ENCODE peak calls at places on chromosomes 16 and 17, in five cellular contexts. P is uterus, J is transverse colon, K is esophagus squamous epithelium, V is ascending aorta. T is an unnamed sample. For H3K27me3, the result is how much of the 10 kb centered on the place peaks cover.

GRCh38 chr16:3458852-3459361 is 15.4 kb downstream of the NAA60 start:
- DNase-seq in P (no peak), J (peak), K (no peak), V (peak), T (no peak)

GRCh38 chr16:68800257-68800875 is 43.0 kb upstream of the TANGO6 start:
- DNase-seq in P (peak), J (peak), K (no peak), V (no peak), T (peak)

GRCh38 chr17:19672009-19672837 is 23.7 kb downstream of the ALDH3A2 start:
- DNase-seq in P (no peak), J (peak), K (no peak), V (peak), T (no peak)

GRCh38 chr17:4449736-4450135 is 16.0 kb downstream of the SPNS3 start:
- DNase-seq in P (no peak), J (peak), K (no peak), V (no peak), T (no peak)

GRCh38 chr17:63035271-63035670 is 69.2 kb downstream of the TANC2 start:
- DNase-seq in P (no peak), J (no peak), K (no peak), V (no peak), T (peak)

GRCh38 chr17:36008998-36009665 is 7.8 kb upstream of the CCL15 start:
- DNase-seq in P (no peak), J (no peak), K (no peak), V (no peak), T (peak)

GRCh38 chr16:66576306-66576705 is 3.0 kb upstream of the CMTM2 start:
- DNase-seq in P (no peak), J (no peak), K (no peak), V (no peak), T (no peak)

GRCh38 chr17:80605326-80606066 is 60.9 kb downstream of the RPTOR start:
- DNase-seq in P (no peak), J (no peak), K (no peak), V (no peak), T (peak)

GRCh38 chr16:71894229-71894920 is 956 bp upstream of the IST1 start:
- DNase-seq in P (peak), J (peak), K (no peak), V (peak), T (peak)

GRCh38 chr17:59513934-59514841 is 51.2 kb upstream of the DHX40 start:
- DNase-seq in P (peak), J (peak), K (no peak), V (peak), T (peak)

GRCh38 chr17:68288804-68289203 is 2.1 kb downstream of the SLC16A6 start:
- DNase-seq in P (no peak), J (peak), K (no peak), V (peak), T (no peak)

GRCh38 chr17:74452027-74452840 is 14.2 kb upstream of the CD300A start:
- DNase-seq in P (no peak), J (no peak), K (no peak), V (no peak), T (no peak)

GRCh38 chr16:87692176-87692575 is 73.6 kb downstream of the KLHDC4 start:
- DNase-seq in P (no peak), J (no peak), K (no peak), V (no peak), T (no peak)

GRCh38 chr16:15494231-15494630 is 59.8 kb downstream of the BMERB1 start:
- DNase-seq in P (peak), J (no peak), K (no peak), V (peak), T (peak)

GRCh38 chr16:87930456-87930855 is 5.9 kb downstream of the CA5A start:
- DNase-seq in P (no peak), J (no peak), K (no peak), V (no peak), T (no peak)

GRCh38 chr16:27434141-27435051 is 32.4 kb downstream of the IL21R start:
- DNase-seq in P (no peak), J (no peak), K (no peak), V (peak), T (no peak)

GRCh38 chr17:63675607-63676539 is 24.1 kb downstream of the LIMD2 start:
- DNase-seq in P (peak), J (peak), K (no peak), V (peak), T (peak)

GRCh38 chr16:87233928-87234327 is 83.3 kb downstream of the C16orf95 start:
- DNase-seq in P (no peak), J (no peak), K (no peak), V (no peak), T (peak)

GRCh38 chr16:50335198-50335958 is 33.4 kb downstream of the BRD7 start:
- DNase-seq in P (no peak), J (no peak), K (no peak), V (no peak), T (peak)

GRCh38 chr17:21079196-21079595 is 36.4 kb upstream of the USP22 start:
- DNase-seq in P (no peak), J (no peak), K (no peak), V (no peak), T (no peak)

GRCh38 chr16:56972403-56972802 is 10.7 kb downstream of the CETP start:
- DNase-seq in P (no peak), J (no peak), K (no peak), V (no peak), T (no peak)

GRCh38 chr16:84294196-84295142 is at the start of gene WFDC1:
- DNase-seq in P (peak), J (no peak), K (no peak), V (peak), T (no peak)

GRCh38 chr16:31706318-31706717 is 167.3 kb upstream of the ZNF267 start:
- DNase-seq in P (no peak), J (no peak), K (no peak), V (no peak), T (no peak)

GRCh38 chr16:29663020-29663828 is at the start of gene SPN:
- DNase-seq in P (no peak), J (peak), K (no peak), V (no peak), T (no peak)

GRCh38 chr17:15999141-15999973 is at the start of the genes TTC19 and ZSWIM7:
- DNase-seq in P (peak), J (peak), K (peak), V (peak), T (peak)

GRCh38 chr16:58085171-58085570 is 44.0 kb downstream of the CFAP20 start:
- DNase-seq in P (no peak), J (no peak), K (no peak), V (no peak), T (no peak)

GRCh38 chr17:53837131-53837530 is 14.4 kb downstream of the KIF2B start:
- DNase-seq in P (no peak), J (no peak), K (no peak), V (no peak), T (no peak)

GRCh38 chr17:44137891-44138709 is 3.6 kb upstream of the HROB start:
- DNase-seq in P (peak), J (peak), K (peak), V (peak), T (peak)

GRCh38 chr16:56869513-56870270 is 4.7 kb downstream of the SLC12A3 start:
- DNase-seq in P (no peak), J (peak), K (no peak), V (no peak), T (no peak)

GRCh38 chr16:12228607-12229499 is 252.3 kb downstream of the SNX29 start:
- DNase-seq in P (peak), J (peak), K (no peak), V (no peak), T (peak)

GRCh38 chr16:10708969-10709368 is 14.2 kb upstream of the TEKT5 start:
- DNase-seq in P (no peak), J (no peak), K (no peak), V (no peak), T (no peak)

GRCh38 chr16:85707528-85708095 is 18.9 kb upstream of the GINS2 start:
- DNase-seq in P (no peak), J (peak), K (no peak), V (no peak), T (no peak)

GRCh38 chr16:88691924-88692560 is 5.7 kb upstream of the SNAI3 start:
- DNase-seq in P (no peak), J (peak), K (no peak), V (no peak), T (no peak)

GRCh38 chr17:29557717-29558116 is 9.1 kb downstream of the ABHD15 start:
- DNase-seq in P (no peak), J (no peak), K (no peak), V (no peak), T (no peak)

GRCh38 chr16:88560722-88561484 is 9.3 kb upstream of the ZC3H18 start:
- DNase-seq in P (no peak), J (no peak), K (no peak), V (no peak), T (no peak)

DNA sequence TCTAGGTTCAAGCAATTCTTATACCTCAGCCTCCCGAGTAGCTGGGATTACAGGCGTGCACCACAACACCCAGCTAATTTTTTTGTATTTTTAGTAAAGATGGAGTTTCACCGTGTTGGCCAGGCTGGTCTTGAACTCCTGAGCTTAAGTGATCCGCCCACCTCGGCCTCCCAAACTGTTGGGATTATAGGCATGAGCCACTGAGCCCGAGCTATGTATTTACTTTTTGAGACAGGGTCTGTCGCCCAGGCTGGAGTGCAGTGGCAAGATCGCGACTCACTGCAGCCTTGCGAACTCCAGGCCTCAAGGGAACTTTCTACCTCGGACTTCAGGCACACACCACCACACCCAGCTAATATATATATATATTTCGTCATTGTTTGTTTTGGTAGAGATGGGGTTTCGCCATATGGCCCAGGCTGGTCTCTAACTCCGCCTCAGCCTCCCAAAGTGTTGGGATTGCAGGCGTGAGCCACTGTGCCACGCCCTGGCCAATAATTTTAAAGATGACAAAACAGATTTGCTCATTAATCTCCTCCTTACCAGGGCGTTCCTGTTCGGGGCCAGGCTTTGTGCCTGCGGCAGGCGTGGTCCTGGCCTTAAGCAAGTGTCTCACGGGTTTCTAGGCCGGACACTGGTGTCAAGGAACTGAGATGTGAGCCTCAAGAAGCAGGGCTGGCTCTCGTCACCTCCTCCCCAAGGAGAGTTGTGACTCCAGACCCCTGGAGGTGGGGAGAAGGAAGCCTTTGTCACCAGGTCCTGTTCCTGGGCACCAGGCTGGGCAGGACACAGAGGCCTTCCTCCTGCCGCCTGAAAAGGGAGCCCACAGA is 4.3 kb upstream of the NPW start:
- DNase-seq in P (no peak), J (peak), K (no peak), V (no peak), T (no peak)
- H3K27ac ChIP-seq in P (no peak), J (peak), K (peak), V (no peak), T (no peak)

GRCh38 chr17:66975614-66976378 is 11.3 kb downstream of the CACNG4 start:
- DNase-seq in P (no peak), J (no peak), K (no peak), V (no peak), T (no peak)
- TF ChIP-seq CTCF in P (no peak), J (no peak), K (no peak), V (no peak), T (peak)

GRCh38 chr17:40612510-40613244 is 34.9 kb downstream of the SMARCE1 start:
- DNase-seq in P (no peak), J (no peak), K (no peak), V (no peak), T (no peak)

GRCh38 chr17:40615295-40615988 is 32.2 kb downstream of the SMARCE1 start:
- DNase-seq in P (peak), J (peak), K (no peak), V (no peak), T (peak)

GRCh38 chr17:40611840-40612509 is 35.6 kb downstream of the SMARCE1 start:
- DNase-seq in P (no peak), J (no peak), K (no peak), V (no peak), T (no peak)

GRCh38 chr17:40614431-40615294 is 33.0 kb downstream of the SMARCE1 start:
- DNase-seq in P (no peak), J (no peak), K (no peak), V (no peak), T (no peak)

GRCh38 chr17:40613755-40614154 is 33.9 kb downstream of the SMARCE1 start:
- DNase-seq in P (no peak), J (no peak), K (no peak), V (no peak), T (no peak)
- H3K27me3 ChIP-seq in P (under half), J (under half), K (under half), V (under half), T (under half)

GRCh38 chr17:40604327-40605080 is 39.2 kb upstream of the CCR7 start:
- DNase-seq in P (no peak), J (no peak), K (no peak), V (no peak), T (no peak)

GRCh38 chr17:40606548-40607353 is 40.9 kb downstream of the SMARCE1 start:
- DNase-seq in P (no peak), J (no peak), K (no peak), V (no peak), T (no peak)

GRCh38 chr17:40602445-40603443 is 37.5 kb upstream of the CCR7 start:
- DNase-seq in P (no peak), J (no peak), K (no peak), V (no peak), T (no peak)

GRCh38 chr17:40607641-40608040 is 40.0 kb downstream of the SMARCE1 start:
- DNase-seq in P (no peak), J (no peak), K (no peak), V (no peak), T (no peak)

DNA sequence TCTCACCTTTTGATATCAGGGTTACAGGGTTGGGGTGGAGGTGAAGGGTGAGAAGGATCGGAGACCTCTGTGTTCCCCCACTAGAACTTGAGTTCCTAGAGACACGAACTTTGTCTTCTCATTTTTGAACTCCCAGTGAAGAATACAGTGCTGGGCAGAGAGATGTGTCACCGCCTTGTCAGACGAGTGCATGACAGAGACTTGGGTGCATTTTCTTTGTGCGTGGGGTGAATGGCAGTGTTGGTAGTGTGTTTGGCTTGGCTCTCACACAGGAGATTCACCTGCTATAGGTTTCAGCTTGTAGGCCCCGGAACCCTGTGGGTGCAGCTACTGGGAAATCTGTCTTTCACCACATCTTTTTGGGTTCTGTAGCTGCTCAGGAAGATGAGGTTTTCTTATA is 40.0 kb upstream of the CCR7 start:
- DNase-seq in P (no peak), J (no peak), K (no peak), V (no peak), T (no peak)
- H3K27ac ChIP-seq in P (no peak), J (no peak), K (no peak), V (no peak), T (no peak)

DNA sequence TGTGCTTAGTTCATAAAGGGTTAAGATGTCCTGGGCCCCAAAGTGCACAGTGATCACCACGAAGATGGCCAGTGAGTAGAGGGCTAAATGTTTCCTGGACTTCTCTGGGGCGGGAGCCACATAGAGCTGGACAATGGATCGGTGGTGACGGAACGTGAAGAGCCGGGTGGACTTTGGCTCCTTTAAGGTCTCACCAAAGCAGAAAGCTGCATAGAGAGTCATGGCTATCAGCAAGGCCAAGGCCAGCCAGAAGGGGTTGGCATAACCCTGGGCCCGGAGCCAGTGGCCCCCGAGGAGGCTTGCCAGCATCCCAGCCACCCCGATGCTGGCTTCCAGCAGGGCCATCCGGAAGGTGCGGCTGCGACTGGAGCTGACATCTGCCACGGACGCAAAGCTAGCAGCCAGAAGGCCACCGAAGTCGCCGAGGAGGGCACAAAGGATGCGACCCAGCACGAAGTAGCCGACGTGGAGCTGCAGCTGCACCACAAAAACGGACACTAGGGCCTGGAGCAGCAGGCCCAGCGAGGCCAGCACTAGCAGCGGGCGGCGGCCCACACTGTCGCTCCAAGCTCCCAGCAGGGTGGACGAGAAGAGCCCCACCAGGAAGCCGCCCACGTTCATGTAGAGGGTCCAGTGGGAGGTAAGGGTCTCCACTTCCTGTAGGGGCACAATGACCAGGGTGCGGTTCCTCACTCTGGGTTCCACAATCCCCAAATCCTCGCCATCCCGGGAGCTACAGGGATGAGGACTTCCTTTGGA is 1.0 kb downstream of the SLC46A1 start:
- DNase-seq in P (no peak), J (no peak), K (no peak), V (peak), T (no peak)
- TF ChIP-seq CTCF in P (no peak), J (no peak), K (no peak), V (no peak), T (no peak)

GRCh38 chr17:42920922-42921321 is 20.3 kb downstream of the G6PC1 start:
- DNase-seq in P (no peak), J (no peak), K (no peak), V (no peak), T (no peak)

GRCh38 chr17:42917236-42917603 is 16.6 kb downstream of the G6PC1 start:
- DNase-seq in P (no peak), J (no peak), K (no peak), V (no peak), T (no peak)

GRCh38 chr17:42918902-42919521 is 18.4 kb downstream of the G6PC1 start:
- DNase-seq in P (no peak), J (no peak), K (no peak), V (no peak), T (no peak)

GRCh38 chr17:42922335-42922734 is 21.7 kb downstream of the G6PC1 start:
- DNase-seq in P (no peak), J (no peak), K (no peak), V (no peak), T (no peak)

DNA sequence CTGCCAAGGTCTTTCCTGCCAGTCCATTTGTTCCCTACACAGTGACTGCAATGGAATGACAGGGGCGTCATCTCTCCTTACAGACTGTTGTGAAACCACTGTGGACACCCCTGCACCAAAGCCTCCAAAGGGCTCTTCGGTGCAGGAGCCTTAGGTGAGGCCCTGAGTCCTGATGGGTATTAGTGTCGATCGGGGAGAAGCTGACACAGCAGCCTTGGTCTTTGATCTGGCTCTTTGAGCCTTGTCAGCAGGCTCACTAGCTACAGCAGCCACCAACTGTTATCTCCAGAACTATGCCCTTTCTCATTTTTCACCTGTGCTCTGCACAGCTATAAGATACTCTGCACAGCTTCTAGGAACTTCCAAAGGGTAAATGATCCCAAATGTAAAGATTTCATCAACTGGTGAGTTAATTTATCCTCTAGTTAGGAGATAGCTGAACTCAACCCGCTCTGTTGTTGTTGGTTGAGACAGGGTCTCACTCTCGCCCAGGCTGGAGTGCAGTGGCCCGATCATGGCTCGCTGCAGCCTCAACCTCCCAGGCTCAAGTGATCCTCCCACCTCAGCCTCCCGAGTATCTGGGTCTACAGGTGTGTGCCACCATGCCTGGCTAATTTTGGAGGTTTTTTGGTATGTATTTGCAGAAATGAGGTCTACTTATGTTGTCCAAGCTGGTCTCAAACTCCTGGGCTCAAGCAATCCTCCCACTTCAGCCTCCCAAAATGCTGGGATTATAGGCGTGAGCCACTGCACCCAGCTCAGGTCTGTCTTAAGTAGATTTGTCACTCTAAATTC is 19.7 kb downstream of the G6PC1 start:
- DNase-seq in P (no peak), J (no peak), K (no peak), V (no peak), T (no peak)
- H3K27me3 ChIP-seq in P (under half), J (half or more), K (under half), V (under half), T (under half)